ENCODE peak calls at places on chromosomes 12 and 14, in four cellular contexts. M is fibroblast of pulmonary artery, W is lung, F is HFF-Myc. K is an unnamed sample.

GRCh38 chr12:130131817-130132216 is 30.4 kb upstream of the FZD10 start:
- DNase-seq in M (no peak), W (no peak), F (no peak), K (no peak)

GRCh38 chr12:43648636-43649035 is 96.6 kb upstream of the ADAMTS20 start:
- DNase-seq in M (no peak), W (no peak), F (no peak), K (no peak)

GRCh38 chr12:45357547-45358417 is 141.9 kb downstream of the ANO6 start:
- DNase-seq in M (peak), W (no peak), F (no peak), K (no peak)

GRCh38 chr14:73695997-73696396 is 18.2 kb downstream of the PNMA1 start:
- DNase-seq in M (no peak), W (no peak), F (no peak), K (no peak)

GRCh38 chr12:127675936-127676335 is 591.0 kb upstream of the TMEM132C start:
- DNase-seq in M (no peak), W (no peak), F (no peak), K (peak)

GRCh38 chr12:19752712-19753111 is 313.4 kb downstream of the AEBP2 start:
- DNase-seq in M (no peak), W (no peak), F (no peak), K (no peak)

GRCh38 chr12:116217045-116217444 is 60.4 kb downstream of the MED13L start:
- DNase-seq in M (no peak), W (no peak), F (no peak), K (no peak)

GRCh38 chr14:28762949-28763313 is 3.7 kb upstream of the FOXG1 start:
- DNase-seq in M (no peak), W (no peak), F (no peak), K (no peak)

GRCh38 chr12:95336387-95337067 is 118.9 kb downstream of the VEZT start:
- DNase-seq in M (peak), W (peak), F (peak), K (peak)

GRCh38 chr14:77372304-77372841 is 4.5 kb downstream of the TMED8 start:
- DNase-seq in M (peak), W (no peak), F (no peak), K (peak)

GRCh38 chr12:90510948-90511347 is 444.0 kb downstream of the CCER1 start:
- DNase-seq in M (peak), W (no peak), F (no peak), K (peak)

GRCh38 chr12:129854591-129854990 is 49.2 kb downstream of the TMEM132D start:
- DNase-seq in M (no peak), W (no peak), F (no peak), K (no peak)

GRCh38 chr12:57046947-57047890 is 2.7 kb downstream of the MYO1A start:
- DNase-seq in M (no peak), W (no peak), F (no peak), K (no peak)

GRCh38 chr14:25472700-25473099 is 422.8 kb upstream of the STXBP6 start:
- DNase-seq in M (no peak), W (no peak), F (no peak), K (no peak)

GRCh38 chr12:6819069-6820030 is 2.3 kb upstream of the GPR162 start:
- DNase-seq in M (no peak), W (no peak), F (no peak), K (no peak)

GRCh38 chr12:47071241-47071852 is 8.1 kb upstream of the PCED1B start:
- DNase-seq in M (no peak), W (no peak), F (no peak), K (peak)

DNA sequence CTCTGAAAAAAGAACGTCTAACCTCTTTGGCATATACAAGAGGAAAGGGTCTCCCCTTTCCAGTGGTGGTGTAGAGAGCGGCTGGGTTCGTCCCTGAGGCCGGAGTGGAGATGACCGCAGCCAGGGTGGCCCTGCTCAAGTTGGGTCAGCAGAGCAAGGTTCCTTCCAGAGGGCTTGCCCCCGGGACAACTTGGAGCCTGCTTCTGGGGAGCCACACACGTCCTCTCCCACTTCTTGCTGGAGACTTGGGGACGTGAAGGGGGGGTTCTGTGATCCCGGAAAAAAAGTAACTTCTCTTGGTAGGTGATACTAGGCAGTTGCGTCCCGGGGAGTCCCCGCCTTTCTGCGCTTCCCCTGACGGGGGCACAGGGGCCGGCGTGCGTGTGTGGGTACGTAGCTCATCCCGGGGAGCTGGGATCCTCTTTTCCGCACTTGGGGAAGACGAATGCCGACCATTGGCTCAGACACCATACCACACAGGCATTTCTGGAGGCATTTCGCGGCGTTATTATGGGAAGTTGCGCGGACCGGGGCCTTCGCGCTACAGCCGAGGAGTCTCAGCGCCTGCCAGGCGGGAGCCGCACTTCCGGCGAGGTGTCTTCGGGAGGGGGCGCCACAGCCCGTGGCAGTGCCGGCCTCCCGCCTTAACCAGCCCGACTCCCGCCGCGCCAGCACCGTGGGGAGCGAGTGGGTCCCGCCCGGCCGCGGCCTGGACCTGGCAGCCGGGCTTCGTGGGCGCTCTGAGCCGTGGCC is 14.8 kb upstream of the PAX9 start:
- DNase-seq in M (no peak), W (no peak), F (no peak), K (no peak)
- H3K4me3 ChIP-seq in M (no peak), W (peak), F (no peak), K (peak)

GRCh38 chr14:90815817-90816662 is at the start of gene TTC7B:
- DNase-seq in M (peak), W (no peak), F (no peak), K (peak)
- H3K4me3 ChIP-seq in M (peak), W (peak), F (peak), K (peak)

GRCh38 chr12:75390899-75391538 is at the start of gene GLIPR1L2:
- DNase-seq in M (peak), W (peak), F (peak), K (peak)

GRCh38 chr12:75389706-75390105 is 1.2 kb upstream of the GLIPR1L2 start:
- DNase-seq in M (no peak), W (no peak), F (no peak), K (peak)

GRCh38 chr12:75390156-75390898 is 562 bp upstream of the GLIPR1L2 start:
- DNase-seq in M (no peak), W (no peak), F (no peak), K (no peak)

DNA sequence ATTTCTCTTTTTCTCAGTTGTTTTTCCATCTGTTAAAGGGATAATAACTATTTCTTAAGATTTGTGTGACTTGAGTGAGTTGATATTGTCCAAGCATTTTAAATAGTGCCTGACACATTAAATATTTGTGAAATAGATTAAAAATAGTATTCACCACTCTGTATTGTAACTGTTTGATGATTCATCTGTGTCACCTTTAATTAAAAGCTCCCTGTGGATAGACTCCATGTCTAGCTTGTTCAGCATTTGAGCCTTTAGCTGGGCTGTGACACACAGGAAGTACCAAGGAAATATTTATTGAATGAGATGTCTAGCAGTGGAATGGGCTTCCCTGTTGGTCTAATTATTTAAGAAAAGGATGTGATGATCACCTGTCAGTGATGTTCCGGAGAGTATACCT is 1.8 kb upstream of the GLIPR1L2 start:
- DNase-seq in M (peak), W (no peak), F (peak), K (peak)
- H3K4me3 ChIP-seq in M (no peak), W (no peak), F (no peak), K (peak)

GRCh38 chr14:97625512-97625911 is 828.3 kb downstream of the VRK1 start:
- DNase-seq in M (no peak), W (no peak), F (no peak), K (no peak)

GRCh38 chr14:97624985-97625384 is 827.8 kb downstream of the VRK1 start:
- DNase-seq in M (no peak), W (no peak), F (no peak), K (no peak)

GRCh38 chr14:97618917-97619690 is 821.9 kb downstream of the VRK1 start:
- DNase-seq in M (no peak), W (no peak), F (no peak), K (no peak)

GRCh38 chr14:97618401-97618800 is 821.2 kb downstream of the VRK1 start:
- DNase-seq in M (no peak), W (no peak), F (no peak), K (no peak)

GRCh38 chr14:97620071-97620470 is 822.9 kb downstream of the VRK1 start:
- DNase-seq in M (no peak), W (no peak), F (no peak), K (no peak)
- H3K4me3 ChIP-seq in M (no peak), W (no peak), F (no peak), K (no peak)

K was measured in mesenchymal stem cell.